ENCODE peak calls at places on chromosomes 11 and 22, in six cellular contexts. V, G, P, H, C and E are unnamed samples.
A peak's percentile ranks its signal among the peaks of the same experiment; 100 is the strongest.

GRCh38 chr11:128467610-128468041 is 119.7 kb downstream of the ETS1 start:
- DNase-seq in G (peak; percentile 86), H (no peak), C (no peak), V (peak; percentile 100), P (no peak), E (peak; percentile 38)

GRCh38 chr11:92325416-92325815 is 100.8 kb downstream of the FAT3 start:
- DNase-seq in V (no peak), C (no peak), P (no peak), H (no peak), G (no peak), E (no peak)

GRCh38 chr22:40651563-40652501 is 15.3 kb upstream of the MRTFA start:
- DNase-seq in P (peak; percentile 93), V (peak; percentile 100), G (peak; percentile 95), C (peak; percentile 85), H (peak; percentile 93), E (peak; percentile 93)

GRCh38 chr11:96257972-96258951 is 84.7 kb downstream of the MAML2 start:
- DNase-seq in G (no peak), V (peak; percentile 62), H (no peak), P (no peak), C (no peak), E (no peak)

GRCh38 chr22:40036591-40037225 is 42.0 kb downstream of the FAM83F start:
- DNase-seq in H (peak; percentile 65), G (peak; percentile 62), C (peak; percentile 53), V (peak; percentile 63), P (no peak), E (peak; percentile 51)

GRCh38 chr11:5626191-5626590 is 1.4 kb downstream of the TRIM34 start:
- DNase-seq in H (no peak), P (no peak), V (no peak), C (no peak), G (no peak), E (no peak)

GRCh38 chr11:75100314-75100713 is 3.6 kb upstream of the OR2AT4 start:
- DNase-seq in C (peak; percentile 2), V (peak; percentile 41), P (no peak), H (no peak), G (no peak), E (no peak)

GRCh38 chr11:117876341-117877119 is at the start of gene FXYD6:
- DNase-seq in C (peak; percentile 33), H (no peak), P (peak; percentile 85), G (no peak), V (peak; percentile 42), E (peak; percentile 77)

GRCh38 chr11:111148953-111149352 is 96.6 kb upstream of the POU2AF2 start:
- DNase-seq in C (no peak), P (no peak), V (peak; percentile 19), H (no peak), G (no peak), E (no peak)

GRCh38 chr11:82494988-82495432 is 238.7 kb downstream of the FAM181B start:
- DNase-seq in P (no peak), V (no peak), G (no peak), C (no peak), H (no peak), E (no peak)
- TF ChIP-seq CTCF in P (no peak), V (no peak), G (peak; percentile 29), C (no peak), H (peak; percentile 29), E (peak; percentile 29)

DNA sequence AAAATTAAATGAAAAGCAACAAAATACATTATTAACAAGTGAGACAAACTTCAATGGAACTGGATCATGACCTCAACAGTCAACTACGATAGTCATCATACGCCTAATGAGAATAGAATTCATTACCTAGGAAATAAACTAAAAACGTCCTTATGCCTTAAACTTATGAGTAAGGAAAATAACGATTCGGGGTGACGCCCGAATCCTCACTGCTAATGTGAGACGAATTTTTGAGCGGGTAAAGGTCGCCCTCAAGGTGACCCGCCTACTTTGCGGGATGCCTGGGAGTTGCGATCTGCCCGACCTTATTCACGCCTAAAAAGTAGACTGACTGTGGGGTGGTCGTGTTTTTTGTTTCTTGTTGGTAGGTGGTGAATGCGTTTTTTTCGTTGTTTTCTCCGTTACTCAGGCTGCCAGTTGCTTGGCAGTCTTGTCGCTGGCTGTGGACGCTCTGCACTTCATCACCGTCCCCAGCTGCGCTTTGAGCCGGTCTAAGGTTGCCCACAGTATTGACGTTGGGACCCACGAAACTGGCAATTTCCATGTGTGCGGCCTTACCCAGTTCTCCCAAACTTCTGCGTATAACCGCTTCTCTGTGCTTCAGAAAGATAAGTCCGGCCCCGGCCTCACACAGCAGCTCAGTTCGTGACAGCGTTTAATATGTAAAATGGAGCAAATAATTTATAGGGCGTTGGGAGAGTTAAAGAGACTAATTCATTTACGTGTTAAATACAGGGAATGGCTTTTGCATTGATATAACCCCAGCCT is 593 bp upstream of the POLDIP3 start:
- DNase-seq in V (peak; percentile 100), G (peak; percentile 99), P (no peak), C (peak; percentile 89), H (peak; percentile 85), E (peak; percentile 91)
- H3K4me1 ChIP-seq in V (peaks cover 20% of the 10 kb centered on the region), G (peaks cover 46% of the 10 kb centered on the region), P (peaks cover 53% of the 10 kb centered on the region), C (peaks cover 44% of the 10 kb centered on the region), H (peaks cover 59% of the 10 kb centered on the region), E (peaks cover 63% of the 10 kb centered on the region)

GRCh38 chr11:20668844-20669832 is at the start of gene NELL1:
- DNase-seq in C (no peak), H (no peak), P (peak; percentile 74), V (no peak), G (no peak), E (no peak)

GRCh38 chr11:20672575-20672974 is 3.2 kb downstream of the NELL1 start:
- DNase-seq in P (no peak), G (peak; percentile 6), V (no peak), H (no peak), C (no peak), E (no peak)

GRCh38 chr11:20670932-20671403 is 1.6 kb downstream of the NELL1 start:
- DNase-seq in H (no peak), G (no peak), C (no peak), P (peak; percentile 4), V (no peak), E (no peak)

GRCh38 chr11:20669833-20670684 is 673 bp downstream of the NELL1 start:
- DNase-seq in P (peak; percentile 85), G (no peak), V (no peak), H (no peak), C (no peak), E (no peak)

GRCh38 chr11:20671856-20672546 is 2.6 kb downstream of the NELL1 start:
- DNase-seq in P (no peak), G (peak; percentile 0), V (no peak), C (no peak), H (no peak), E (no peak)
- TF ChIP-seq CTCF in P (no peak), G (peak; percentile 35), V (peak; percentile 8), C (no peak), H (no peak), E (no peak)

GRCh38 chr11:100830978-100831732 is 144.1 kb downstream of the ARHGAP42 start:
- DNase-seq in H (no peak), V (peak; percentile 76), P (no peak), G (no peak), C (no peak), E (no peak)
- H3K4me1 ChIP-seq in H (no peaks in the 10 kb centered on the region), V (peaks cover 17% of the 10 kb centered on the region), P (no peaks in the 10 kb centered on the region), G (peaks cover 48% of the 10 kb centered on the region), C (no peaks in the 10 kb centered on the region), E (peaks cover 29% of the 10 kb centered on the region)

DNA sequence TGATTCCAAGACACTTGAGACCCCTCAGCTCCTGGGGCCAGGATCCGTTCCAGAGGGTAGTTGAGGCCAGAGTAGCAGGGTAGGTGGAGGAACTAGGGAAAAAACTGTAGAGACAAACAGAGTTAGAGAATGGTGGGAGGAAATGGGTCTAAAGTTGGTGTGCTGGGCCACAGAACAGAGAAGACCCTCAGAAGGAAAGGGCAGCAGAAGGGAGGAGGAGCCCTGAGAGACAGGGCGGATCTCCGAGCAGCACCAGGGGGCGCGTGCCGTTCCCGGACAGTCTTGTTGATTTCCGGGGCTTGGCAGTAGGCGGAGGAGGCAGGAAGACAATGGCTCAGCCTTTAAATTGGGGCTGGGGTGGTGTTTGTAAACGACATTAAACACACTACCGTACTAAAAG is 2.4 kb upstream of the CECR2 start:
- DNase-seq in V (no peak), P (peak; percentile 78), H (no peak), G (peak; percentile 18), C (peak; percentile 17), E (peak; percentile 68)
- TF ChIP-seq CTCF in V (peak; percentile 63), P (no peak), H (peak; percentile 35), G (peak; percentile 46), C (no peak), E (peak; percentile 53)

GRCh38 chr11:57309106-57310059 is 15.4 kb downstream of the TNKS1BP1 start:
- DNase-seq in P (no peak), G (no peak), V (no peak), H (no peak), C (no peak), E (no peak)

GRCh38 chr11:57311109-57311936 is 13.4 kb downstream of the TNKS1BP1 start:
- DNase-seq in V (peak; percentile 98), C (peak; percentile 92), G (peak; percentile 81), H (peak; percentile 93), P (peak; percentile 94), E (peak; percentile 90)

GRCh38 chr11:57312511-57313021 is 12.2 kb downstream of the TNKS1BP1 start:
- DNase-seq in G (no peak), P (peak; percentile 74), C (peak; percentile 34), V (no peak), H (no peak), E (no peak)

GRCh38 chr11:57310091-57310490 is 14.7 kb downstream of the TNKS1BP1 start:
- DNase-seq in C (no peak), P (no peak), V (no peak), G (no peak), H (no peak), E (no peak)

DNA sequence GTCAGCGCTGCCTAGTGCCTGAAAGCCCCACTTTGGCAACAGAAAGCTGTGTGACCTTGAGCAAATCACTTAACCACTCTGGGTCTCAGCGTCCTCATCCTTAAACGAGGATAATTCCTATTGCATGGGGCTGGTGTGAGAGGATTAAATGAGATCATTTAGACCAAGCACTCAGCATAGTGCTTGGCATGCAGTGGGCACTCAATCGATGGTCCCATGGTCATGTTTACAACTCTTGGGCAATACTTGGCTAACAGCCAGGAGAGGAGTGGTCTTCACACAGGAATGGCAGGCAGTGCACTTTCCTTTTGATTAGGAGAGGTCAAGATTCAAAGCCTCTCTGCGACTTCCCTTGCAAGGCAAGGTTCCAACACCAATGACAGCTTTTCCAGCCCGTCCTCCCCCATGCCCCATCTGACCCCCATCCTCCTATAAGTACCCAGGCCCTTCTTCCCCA is 14.1 kb downstream of the TNKS1BP1 start:
- DNase-seq in G (no peak), C (peak; percentile 60), V (peak; percentile 33), H (no peak), P (no peak), E (no peak)
- H3K4me1 ChIP-seq in G (peaks cover 23% of the 10 kb centered on the region), C (peaks cover 27% of the 10 kb centered on the region), V (peaks cover 30% of the 10 kb centered on the region), H (peaks cover 84% of the 10 kb centered on the region), P (peaks cover 79% of the 10 kb centered on the region), E (peaks cover 86% of the 10 kb centered on the region)

DNA sequence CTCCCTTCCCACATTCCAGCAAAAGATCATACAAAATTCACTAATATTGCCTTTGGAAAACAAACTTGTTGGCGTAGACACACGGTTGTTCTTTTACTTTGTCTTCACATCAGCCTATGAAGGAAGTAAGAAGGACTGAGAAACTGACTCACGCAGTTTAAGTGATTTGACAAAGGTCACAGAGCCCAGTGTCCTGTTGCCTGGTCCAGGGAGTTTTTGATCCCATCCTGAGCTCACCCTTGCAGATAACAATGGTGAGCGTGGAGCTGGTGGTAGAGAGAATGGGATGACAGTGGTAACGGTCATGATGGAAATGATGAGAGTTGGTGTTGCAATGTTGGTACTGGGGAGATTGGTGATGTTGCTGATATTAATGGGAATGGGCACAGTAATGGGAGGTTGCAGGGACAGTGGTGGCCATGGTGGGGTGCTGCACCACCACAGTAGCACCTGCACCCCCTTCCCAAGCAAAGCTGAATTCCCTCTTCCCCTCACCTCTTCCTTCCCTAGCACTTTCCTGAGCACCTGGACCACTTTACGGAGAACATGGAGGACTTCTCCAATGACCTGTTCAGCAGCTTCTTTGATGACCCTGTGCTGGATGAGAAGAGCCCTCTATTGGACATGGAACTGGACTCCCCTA is 22.1 kb downstream of the CREB3L1 start:
- DNase-seq in G (no peak), C (no peak), P (no peak), H (no peak), V (no peak), E (no peak)
- TF ChIP-seq CTCF in G (no peak), C (no peak), P (no peak), H (no peak), V (no peak), E (no peak)